ENCODE peak calls at places on chromosomes 7 and 10, in six cellular contexts. T, M, V, Y, N and G are unnamed samples.

GRCh38 chr10:93300981-93301380 is 181.2 kb downstream of the MYOF start:
- DNase-seq in T (no peak), V (no peak), M (no peak), Y (no peak), N (no peak), G (no peak)

GRCh38 chr10:124573726-124574455 is 112.3 kb downstream of the LHPP start:
- DNase-seq in N (no peak), M (no peak), V (no peak), T (no peak), Y (peak), G (no peak)

GRCh38 chr10:29588640-29589421 is 45.9 kb downstream of the SVIL start:
- DNase-seq in T (no peak), M (peak), Y (no peak), N (peak), V (no peak), G (peak)

GRCh38 chr7:2757904-2758672 is 70.1 kb downstream of the AMZ1 start:
- DNase-seq in N (peak), Y (peak), T (peak), V (peak), M (peak), G (peak)

GRCh38 chr10:688621-689426 is 644 bp downstream of the DIP2C start:
- DNase-seq in V (peak), Y (no peak), M (peak), N (no peak), T (peak), G (peak)

GRCh38 chr10:114869500-114869899 is 47.9 kb downstream of the FHIP2A start:
- DNase-seq in V (no peak), T (no peak), N (no peak), Y (no peak), M (peak), G (peak)

GRCh38 chr7:22109761-22110160 is 164.1 kb upstream of the CDCA7L start:
- DNase-seq in Y (no peak), T (peak), M (no peak), V (peak), N (no peak), G (peak)

GRCh38 chr7:118183586-118184391 is at the start of gene LSM8:
- DNase-seq in T (peak), V (peak), N (peak), Y (peak), M (peak), G (peak)

GRCh38 chr7:93011351-93012294 is 106.2 kb downstream of the SAMD9 start:
- DNase-seq in Y (no peak), T (no peak), M (peak), V (no peak), N (no peak), G (peak)

GRCh38 chr10:19706904-19707303 is 109.3 kb upstream of the PLXDC2 start:
- DNase-seq in T (no peak), N (no peak), Y (no peak), V (no peak), M (no peak), G (no peak)

GRCh38 chr7:66732439-66732838 is 8.1 kb upstream of the RABGEF1 start:
- DNase-seq in M (no peak), Y (no peak), V (no peak), N (no peak), T (no peak), G (no peak)

GRCh38 chr10:10564081-10564480 is 453.6 kb upstream of the CELF2 start:
- DNase-seq in M (no peak), T (no peak), Y (no peak), V (no peak), N (no peak), G (no peak)

GRCh38 chr10:18401416-18402195 is 249.8 kb downstream of the NSUN6 start:
- DNase-seq in T (no peak), N (no peak), V (no peak), M (no peak), Y (no peak), G (no peak)

GRCh38 chr10:131814567-131815290 is 86.1 kb upstream of the PPP2R2D start:
- DNase-seq in T (no peak), M (no peak), N (no peak), V (no peak), Y (peak), G (no peak)

GRCh38 chr10:123864923-123865322 is 26.7 kb downstream of the CPXM2 start:
- DNase-seq in M (no peak), T (no peak), V (no peak), Y (no peak), N (no peak), G (no peak)

GRCh38 chr7:70098133-70098561 is 499.9 kb downstream of the AUTS2 start:
- DNase-seq in Y (no peak), M (peak), T (no peak), N (no peak), V (no peak), G (no peak)

GRCh38 chr10:99913831-99914235 is 95.9 kb downstream of the DNMBP start:
- DNase-seq in T (peak), M (peak), N (no peak), V (peak), Y (no peak), G (no peak)
- H3K4me3 ChIP-seq in T (no peak), M (peak), N (no peak), V (peak), Y (no peak), G (no peak)

GRCh38 chr10:127353544-127353943 is 157.2 kb upstream of the INSYN2A start:
- DNase-seq in T (no peak), N (no peak), V (no peak), Y (no peak), M (no peak), G (no peak)
- TF ChIP-seq CTCF in T (no peak), N (no peak), V (no peak), Y (no peak), M (no peak), G (no peak)

GRCh38 chr7:1666251-1666778 is 3.8 kb upstream of the ELFN1 start:
- DNase-seq in M (no peak), V (peak), T (peak), N (no peak), Y (peak), G (no peak)

GRCh38 chr7:1667566-1668485 is 2.3 kb upstream of the ELFN1 start:
- DNase-seq in M (no peak), T (no peak), N (no peak), Y (peak), V (peak), G (no peak)

GRCh38 chr7:1668486-1668931 is 1.6 kb upstream of the ELFN1 start:
- DNase-seq in M (no peak), V (peak), N (peak), Y (peak), T (peak), G (no peak)

GRCh38 chr7:1665721-1666250 is 4.3 kb upstream of the ELFN1 start:
- DNase-seq in M (no peak), N (peak), T (peak), Y (peak), V (peak), G (no peak)

GRCh38 chr7:1666779-1667565 is 3.1 kb upstream of the ELFN1 start:
- DNase-seq in M (no peak), Y (peak), N (no peak), T (peak), V (peak), G (peak)
- H3K4me3 ChIP-seq in M (peak), Y (peak), N (no peak), T (peak), V (peak), G (peak)

DNA sequence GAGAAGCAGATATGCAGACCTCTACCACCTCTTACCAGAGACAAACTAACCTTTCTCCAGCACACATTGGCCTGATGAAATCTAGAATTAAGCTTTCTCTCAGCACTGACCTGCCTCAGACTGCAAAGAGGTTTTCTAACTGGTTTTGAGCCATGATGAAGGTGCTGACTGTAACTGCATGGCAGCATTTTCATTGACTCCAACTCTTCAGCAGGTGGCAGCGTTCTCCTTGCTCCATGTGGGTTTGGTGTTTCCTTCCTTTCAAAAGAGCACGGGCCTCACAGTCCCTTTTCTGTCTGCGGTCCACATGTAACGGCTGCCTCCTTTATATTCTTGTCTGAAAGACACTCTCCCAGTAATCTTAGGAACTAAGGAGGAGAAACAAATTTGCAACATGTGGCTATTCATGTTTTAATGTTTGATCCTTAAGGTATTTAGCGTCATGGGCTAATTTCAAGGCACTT is 12.6 kb downstream of the KLLN start:
- DNase-seq in T (peak), N (no peak), V (peak), M (peak), Y (no peak), G (peak)
- TF ChIP-seq CTCF in T (peak), N (peak), V (peak), M (peak), Y (peak), G (peak)

DNA sequence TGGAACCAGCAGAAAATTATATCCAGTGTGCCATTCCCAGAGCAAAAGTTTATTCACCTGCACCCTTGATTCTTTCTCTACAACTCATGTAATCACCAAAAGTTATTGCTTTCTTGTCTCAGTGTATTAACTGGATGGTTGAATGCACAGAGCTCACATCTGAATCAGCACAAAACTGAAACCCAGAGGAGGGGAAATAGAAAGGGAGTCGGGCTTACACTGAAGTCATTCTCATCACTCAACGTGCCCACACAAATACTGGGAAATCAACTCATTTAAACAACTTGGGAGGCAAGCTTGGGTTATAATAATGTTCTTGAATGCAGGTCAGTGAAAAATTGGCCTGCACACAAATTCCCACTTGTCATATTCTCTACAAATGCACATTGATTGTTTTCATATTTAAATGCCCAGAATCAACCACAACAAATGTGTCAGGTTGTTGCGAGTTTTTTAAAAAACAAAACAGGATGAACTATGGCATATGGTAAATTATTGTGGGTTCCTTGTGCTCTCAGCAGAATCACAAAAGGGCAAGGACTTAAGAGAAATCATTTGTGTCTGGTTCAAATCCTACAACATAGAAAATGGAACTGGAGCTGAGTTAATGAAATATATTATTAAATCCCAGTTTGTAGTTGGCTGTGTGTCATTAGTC is 125.9 kb upstream of the NOBOX start:
- DNase-seq in Y (no peak), M (no peak), V (no peak), T (no peak), N (no peak), G (no peak)
- H3K4me3 ChIP-seq in Y (no peak), M (no peak), V (no peak), T (no peak), N (no peak), G (no peak)

GRCh38 chr10:48503293-48503911 is 101.5 kb downstream of the ARHGAP22 start:
- DNase-seq in Y (no peak), T (no peak), V (no peak), N (no peak), M (no peak), G (no peak)

GRCh38 chr10:48504141-48504885 is 100.6 kb downstream of the ARHGAP22 start:
- DNase-seq in M (no peak), N (no peak), V (peak), T (no peak), Y (no peak), G (no peak)

GRCh38 chr10:48506147-48506917 is 98.5 kb downstream of the ARHGAP22 start:
- DNase-seq in N (peak), M (peak), T (peak), V (no peak), Y (no peak), G (peak)

GRCh38 chr10:48507494-48507893 is 97.4 kb downstream of the ARHGAP22 start:
- DNase-seq in Y (no peak), M (no peak), V (no peak), N (no peak), T (no peak), G (no peak)

GRCh38 chr10:48505394-48506112 is 99.3 kb downstream of the ARHGAP22 start:
- DNase-seq in Y (no peak), N (no peak), T (no peak), V (no peak), M (no peak), G (no peak)
- TF ChIP-seq CTCF in Y (no peak), N (no peak), T (no peak), V (peak), M (peak), G (peak)

GRCh38 chr7:5469375-5470166 is 45.9 kb upstream of the TNRC18 start:
- DNase-seq in V (no peak), Y (no peak), M (no peak), N (no peak), T (no peak), G (no peak)
- H3K4me3 ChIP-seq in V (no peak), Y (no peak), M (no peak), N (no peak), T (no peak), G (no peak)